ENCODE peak calls at places on chromosomes 12 and 14, in four cellular contexts. One of them, this sample, is unnamed.

GRCh38 chr14:64294672-64295413 is 672 bp upstream of the ESR2 start:
- DNase-seq in esophagus squamous epithelium: peak
- DNase-seq in tibial nerve: peak
- DNase-seq in body of pancreas: peak
- DNase-seq in this sample: peak

GRCh38 chr14:77508249-77508648 is 9.6 kb upstream of the ISM2 start:
- DNase-seq in esophagus squamous epithelium: no peak
- DNase-seq in tibial nerve: no peak
- DNase-seq in body of pancreas: no peak
- DNase-seq in this sample: peak

GRCh38 chr12:24903305-24904088 is 45.4 kb downstream of the BCAT1 start:
- DNase-seq in tibial nerve: no peak
- DNase-seq in body of pancreas: no peak
- DNase-seq in esophagus squamous epithelium: no peak
- DNase-seq in this sample: peak

GRCh38 chr12:121723200-121723599 is 10.6 kb downstream of the TMEM120B start:
- DNase-seq in tibial nerve: no peak
- DNase-seq in esophagus squamous epithelium: no peak
- DNase-seq in body of pancreas: no peak
- DNase-seq in this sample: no peak

GRCh38 chr12:108390495-108391203 is 51.5 kb upstream of the CMKLR1 start:
- DNase-seq in tibial nerve: no peak
- DNase-seq in esophagus squamous epithelium: no peak
- DNase-seq in body of pancreas: no peak
- DNase-seq in this sample: no peak

GRCh38 chr12:29743801-29744200 is 39.9 kb downstream of the TMTC1 start:
- DNase-seq in tibial nerve: no peak
- DNase-seq in esophagus squamous epithelium: no peak
- DNase-seq in body of pancreas: no peak
- DNase-seq in this sample: peak

GRCh38 chr14:87066221-87066817 is 926.7 kb downstream of the GALC start:
- DNase-seq in tibial nerve: no peak
- DNase-seq in esophagus squamous epithelium: no peak
- DNase-seq in body of pancreas: no peak
- DNase-seq in this sample: peak

GRCh38 chr14:99327458-99328250 is 55.7 kb upstream of the BCL11B start:
- DNase-seq in esophagus squamous epithelium: no peak
- DNase-seq in body of pancreas: no peak
- DNase-seq in tibial nerve: no peak
- DNase-seq in this sample: no peak

GRCh38 chr12:127060310-127060847 is 1206.6 kb upstream of the TMEM132C start:
- DNase-seq in body of pancreas: no peak
- DNase-seq in tibial nerve: no peak
- DNase-seq in esophagus squamous epithelium: no peak
- DNase-seq in this sample: no peak

GRCh38 chr14:71478542-71478941 is 453.7 kb upstream of the RGS6 start:
- DNase-seq in esophagus squamous epithelium: no peak
- DNase-seq in body of pancreas: no peak
- DNase-seq in tibial nerve: no peak
- DNase-seq in this sample: peak

GRCh38 chr12:85029456-85029855 is 6.6 kb downstream of the TSPAN19 start:
- DNase-seq in body of pancreas: no peak
- DNase-seq in esophagus squamous epithelium: no peak
- DNase-seq in tibial nerve: no peak
- DNase-seq in this sample: peak

GRCh38 chr12:124829008-124829707 is 34.5 kb downstream of the SCARB1 start:
- DNase-seq in body of pancreas: no peak
- DNase-seq in tibial nerve: peak
- DNase-seq in esophagus squamous epithelium: no peak
- DNase-seq in this sample: peak

GRCh38 chr12:124829708-124830304 is 33.9 kb downstream of the SCARB1 start:
- DNase-seq in esophagus squamous epithelium: no peak
- DNase-seq in body of pancreas: no peak
- DNase-seq in tibial nerve: no peak
- DNase-seq in this sample: no peak

GRCh38 chr12:124830306-124830705 is 33.4 kb downstream of the SCARB1 start:
- DNase-seq in esophagus squamous epithelium: no peak
- DNase-seq in tibial nerve: no peak
- DNase-seq in body of pancreas: no peak
- DNase-seq in this sample: no peak

GRCh38 chr12:124827588-124828184 is 36.0 kb downstream of the SCARB1 start:
- DNase-seq in esophagus squamous epithelium: no peak
- DNase-seq in tibial nerve: no peak
- DNase-seq in body of pancreas: no peak
- DNase-seq in this sample: no peak

GRCh38 chr12:124828264-124829007 is 35.2 kb downstream of the SCARB1 start:
- DNase-seq in esophagus squamous epithelium: no peak
- DNase-seq in tibial nerve: no peak
- DNase-seq in body of pancreas: peak
- DNase-seq in this sample: no peak
- H3K4me3 ChIP-seq in esophagus squamous epithelium: no peak
- H3K4me3 ChIP-seq in tibial nerve: no peak
- H3K4me3 ChIP-seq in body of pancreas: no peak
- H3K4me3 ChIP-seq in this sample: no peak

GRCh38 chr14:55516776-55517175 is 63.2 kb upstream of the KTN1 start:
- DNase-seq in tibial nerve: no peak
- DNase-seq in body of pancreas: no peak
- DNase-seq in esophagus squamous epithelium: no peak
- DNase-seq in this sample: no peak

GRCh38 chr14:55512421-55512820 is 67.6 kb upstream of the KTN1 start:
- DNase-seq in tibial nerve: no peak
- DNase-seq in body of pancreas: no peak
- DNase-seq in esophagus squamous epithelium: no peak
- DNase-seq in this sample: peak

GRCh38 chr14:55518391-55518790 is 61.6 kb upstream of the KTN1 start:
- DNase-seq in esophagus squamous epithelium: no peak
- DNase-seq in tibial nerve: no peak
- DNase-seq in body of pancreas: no peak
- DNase-seq in this sample: peak

GRCh38 chr14:55513491-55513890 is 66.5 kb upstream of the KTN1 start:
- DNase-seq in body of pancreas: no peak
- DNase-seq in esophagus squamous epithelium: no peak
- DNase-seq in tibial nerve: no peak
- DNase-seq in this sample: no peak

GRCh38 chr14:55514819-55515470 is 65.1 kb upstream of the KTN1 start:
- DNase-seq in esophagus squamous epithelium: no peak
- DNase-seq in tibial nerve: peak
- DNase-seq in body of pancreas: no peak
- DNase-seq in this sample: peak
- H3K4me3 ChIP-seq in esophagus squamous epithelium: no peak
- H3K4me3 ChIP-seq in tibial nerve: no peak
- H3K4me3 ChIP-seq in body of pancreas: no peak
- H3K4me3 ChIP-seq in this sample: no peak

DNA sequence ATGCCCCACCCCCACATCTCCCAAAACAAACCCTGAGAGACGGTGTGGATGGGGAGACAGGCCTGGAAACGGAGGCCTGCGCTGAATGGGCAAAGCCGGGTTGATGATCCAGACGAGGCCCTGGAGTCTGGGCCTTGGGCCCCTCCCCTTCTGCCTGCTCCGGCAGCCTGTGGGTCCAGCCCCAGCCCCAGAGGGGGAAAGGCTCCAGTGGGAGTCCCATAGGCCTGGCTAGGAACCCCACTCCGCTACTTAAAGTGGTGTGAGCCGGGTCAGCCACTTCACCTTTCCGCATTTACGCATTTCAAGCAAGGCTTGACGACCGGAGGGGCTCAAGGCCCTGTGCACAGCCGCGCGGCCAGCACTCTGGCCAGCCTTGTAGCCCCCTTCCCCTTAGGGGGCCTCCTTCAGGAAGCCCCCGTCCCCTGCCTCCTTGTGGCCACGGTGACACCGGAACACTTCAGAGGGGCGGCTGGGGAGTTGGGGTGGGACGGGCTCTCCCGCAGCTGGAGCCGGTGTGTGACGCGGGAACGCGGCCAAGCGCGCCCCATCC is 608 bp upstream of the TNFAIP2 start:
- DNase-seq in tibial nerve: no peak
- DNase-seq in body of pancreas: no peak
- DNase-seq in esophagus squamous epithelium: no peak
- DNase-seq in this sample: no peak
- H3K4me3 ChIP-seq in tibial nerve: peak
- H3K4me3 ChIP-seq in body of pancreas: no peak
- H3K4me3 ChIP-seq in esophagus squamous epithelium: peak
- H3K4me3 ChIP-seq in this sample: no peak

GRCh38 chr14:37588956-37589737 is 5.9 kb downstream of the FOXA1 start:
- DNase-seq in esophagus squamous epithelium: no peak
- DNase-seq in tibial nerve: no peak
- DNase-seq in body of pancreas: no peak
- DNase-seq in this sample: no peak
- H3K4me3 ChIP-seq in esophagus squamous epithelium: peak
- H3K4me3 ChIP-seq in tibial nerve: no peak
- H3K4me3 ChIP-seq in body of pancreas: no peak
- H3K4me3 ChIP-seq in this sample: no peak

GRCh38 chr12:11759894-11760293 is 110.4 kb downstream of the ETV6 start:
- DNase-seq in body of pancreas: no peak
- DNase-seq in tibial nerve: no peak
- DNase-seq in esophagus squamous epithelium: no peak
- DNase-seq in this sample: no peak

GRCh38 chr12:11757531-11757930 is 108.1 kb downstream of the ETV6 start:
- DNase-seq in esophagus squamous epithelium: no peak
- DNase-seq in tibial nerve: no peak
- DNase-seq in body of pancreas: no peak
- DNase-seq in this sample: no peak

GRCh38 chr12:11757095-11757494 is 107.6 kb downstream of the ETV6 start:
- DNase-seq in body of pancreas: no peak
- DNase-seq in tibial nerve: no peak
- DNase-seq in esophagus squamous epithelium: no peak
- DNase-seq in this sample: no peak

GRCh38 chr12:11758838-11759509 is 109.5 kb downstream of the ETV6 start:
- DNase-seq in tibial nerve: no peak
- DNase-seq in body of pancreas: no peak
- DNase-seq in esophagus squamous epithelium: peak
- DNase-seq in this sample: no peak

GRCh38 chr12:11758087-11758837 is 108.8 kb downstream of the ETV6 start:
- DNase-seq in esophagus squamous epithelium: no peak
- DNase-seq in tibial nerve: no peak
- DNase-seq in body of pancreas: no peak
- DNase-seq in this sample: no peak
- H3K4me3 ChIP-seq in esophagus squamous epithelium: no peak
- H3K4me3 ChIP-seq in tibial nerve: no peak
- H3K4me3 ChIP-seq in body of pancreas: no peak
- H3K4me3 ChIP-seq in this sample: no peak

DNA sequence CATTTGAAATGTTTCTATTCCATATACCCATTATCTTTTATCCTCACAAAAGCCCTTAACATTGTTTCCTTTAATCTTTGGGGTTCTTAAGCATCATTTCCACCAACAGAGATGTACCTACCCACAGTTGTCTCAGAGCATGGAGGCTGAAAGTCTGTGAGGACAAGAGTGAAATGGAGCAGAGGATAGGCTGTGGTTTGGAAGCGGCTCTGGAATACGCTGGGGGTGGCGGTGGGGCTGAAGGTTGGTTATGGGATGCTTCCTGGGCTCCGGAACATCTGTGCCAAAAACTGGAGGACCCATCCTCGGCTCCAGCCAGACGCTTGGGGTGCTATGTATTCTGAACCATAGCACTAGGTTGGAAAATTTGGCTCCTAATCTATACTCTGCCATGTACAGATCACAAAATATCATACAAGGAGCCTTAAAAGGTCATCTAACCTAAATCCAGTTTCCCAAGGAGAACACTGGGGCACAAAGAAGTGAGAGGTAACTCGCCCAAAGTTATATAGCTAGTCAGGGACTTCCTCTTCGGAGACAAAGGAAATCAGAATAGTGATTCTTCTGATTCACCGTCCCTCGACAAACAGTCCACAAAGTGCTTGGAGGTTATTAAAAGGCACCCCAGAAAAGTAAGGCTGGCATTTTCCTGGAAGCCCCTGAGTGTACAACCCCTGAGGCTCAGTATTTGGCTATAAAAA is 2.5 kb downstream of the PPP1R3E start:
- DNase-seq in esophagus squamous epithelium: no peak
- DNase-seq in body of pancreas: no peak
- DNase-seq in tibial nerve: no peak
- DNase-seq in this sample: no peak
- H3K4me3 ChIP-seq in esophagus squamous epithelium: peak
- H3K4me3 ChIP-seq in body of pancreas: no peak
- H3K4me3 ChIP-seq in tibial nerve: peak
- H3K4me3 ChIP-seq in this sample: peak

GRCh38 chr14:102095871-102096568 is 9.2 kb upstream of the HSP90AA1 start:
- DNase-seq in esophagus squamous epithelium: no peak
- DNase-seq in tibial nerve: no peak
- DNase-seq in body of pancreas: no peak
- DNase-seq in this sample: no peak
- H3K4me3 ChIP-seq in esophagus squamous epithelium: no peak
- H3K4me3 ChIP-seq in tibial nerve: no peak
- H3K4me3 ChIP-seq in body of pancreas: no peak
- H3K4me3 ChIP-seq in this sample: peak

DNA sequence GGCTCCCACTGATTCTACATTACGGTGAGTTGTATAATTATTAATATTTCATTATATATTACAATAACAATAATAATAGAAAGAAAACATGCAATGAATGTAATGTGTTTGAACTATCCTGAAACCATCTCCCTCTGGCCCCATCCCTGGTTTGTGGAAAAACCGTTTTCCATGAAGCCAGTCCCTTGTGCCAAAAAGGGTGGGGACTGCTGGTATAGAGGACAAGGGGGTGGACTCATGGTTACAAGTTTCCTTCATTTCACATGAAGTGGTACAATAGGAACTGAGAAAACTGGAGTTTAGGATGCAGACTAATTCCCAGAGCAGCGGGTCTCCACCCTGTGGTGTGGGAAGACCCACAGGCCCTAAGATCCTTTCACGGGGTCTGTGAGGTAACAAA is 3.0 kb upstream of the C1RL start:
- DNase-seq in body of pancreas: no peak
- DNase-seq in esophagus squamous epithelium: no peak
- DNase-seq in tibial nerve: no peak
- DNase-seq in this sample: no peak
- H3K4me3 ChIP-seq in body of pancreas: no peak
- H3K4me3 ChIP-seq in esophagus squamous epithelium: no peak
- H3K4me3 ChIP-seq in tibial nerve: no peak
- H3K4me3 ChIP-seq in this sample: no peak